ENCODE peak calls at places on chromosomes 13 and 19, in six cellular contexts. B, W, T, N, F and Z are unnamed samples.

GRCh38 chr13:72181661-72182060 is 314.7 kb upstream of the DACH1 start:
- DNase-seq in N (no peak), B (no peak), F (no peak), T (no peak), W (no peak), Z (no peak)

GRCh38 chr19:33473644-33474305 is 47.8 kb downstream of the PEPD start:
- DNase-seq in B (peak), F (peak), W (no peak), T (no peak), N (peak), Z (no peak)

GRCh38 chr19:17512574-17512939 is 1.1 kb downstream of the PGLS start:
- DNase-seq in T (no peak), F (no peak), W (no peak), B (no peak), N (no peak), Z (no peak)

GRCh38 chr13:109154546-109154945 is 525.1 kb downstream of the MYO16 start:
- DNase-seq in W (no peak), N (no peak), F (no peak), T (no peak), B (no peak), Z (no peak)

GRCh38 chr19:45774765-45775164 is 5.7 kb upstream of the SIX5 start:
- DNase-seq in N (no peak), F (no peak), W (no peak), T (no peak), B (no peak), Z (no peak)

GRCh38 chr19:47704024-47704423 is 9.2 kb upstream of the EHD2 start:
- DNase-seq in B (no peak), T (no peak), N (no peak), W (no peak), F (no peak), Z (no peak)

GRCh38 chr19:44943801-44944249 is 1.8 kb downstream of the APOC4 start:
- DNase-seq in F (peak), W (no peak), N (no peak), B (no peak), T (no peak), Z (no peak)

GRCh38 chr19:42023943-42024260 is 29.9 kb upstream of the ATP1A3 start:
- DNase-seq in B (no peak), T (no peak), W (no peak), N (no peak), F (no peak), Z (no peak)

GRCh38 chr13:99383511-99383921 is 76.3 kb upstream of the GPR183 start:
- DNase-seq in B (no peak), W (no peak), F (no peak), N (no peak), T (no peak), Z (no peak)

GRCh38 chr13:78660130-78660857 is 1.3 kb upstream of the OBI1 start:
- DNase-seq in B (peak), W (no peak), N (no peak), F (no peak), T (no peak), Z (no peak)

GRCh38 chr13:97460004-97460756 is 26.2 kb downstream of the RAP2A start:
- DNase-seq in T (no peak), B (no peak), N (no peak), F (no peak), W (no peak), Z (no peak)

GRCh38 chr19:7113233-7113632 is 43.7 kb downstream of the ZNF557 start:
- DNase-seq in B (no peak), T (no peak), N (no peak), W (no peak), F (no peak), Z (no peak)

GRCh38 chr13:73576291-73576690 is 517.5 kb downstream of the KLF5 start:
- DNase-seq in N (no peak), F (no peak), T (no peak), B (no peak), W (no peak), Z (no peak)

GRCh38 chr19:1037553-1038115 is 2.3 kb upstream of the ABCA7 start:
- DNase-seq in N (no peak), T (peak), F (no peak), B (no peak), W (no peak), Z (no peak)

GRCh38 chr13:49629196-49629938 is 1.1 kb downstream of the ARL11 start:
- DNase-seq in T (no peak), W (no peak), F (no peak), B (no peak), N (no peak), Z (no peak)

GRCh38 chr13:41842029-41842428 is 118.9 kb downstream of the VWA8 start:
- DNase-seq in F (no peak), T (no peak), N (no peak), B (no peak), W (no peak), Z (no peak)

GRCh38 chr19:57434386-57435061 is 601 bp upstream of the ZNF749 start:
- DNase-seq in B (no peak), T (no peak), N (no peak), W (peak), F (no peak), Z (no peak)

GRCh38 chr13:24176351-24177101 is 16.0 kb downstream of the SPATA13 start:
- DNase-seq in F (no peak), B (no peak), W (no peak), T (no peak), N (no peak), Z (no peak)

GRCh38 chr13:58048670-58049069 is 417.1 kb downstream of the PCDH17 start:
- DNase-seq in T (no peak), N (no peak), B (no peak), F (no peak), W (no peak), Z (no peak)

GRCh38 chr19:2043864-2044708 is 7.0 kb downstream of the MKNK2 start:
- DNase-seq in B (no peak), W (peak), F (no peak), N (no peak), T (no peak), Z (no peak)

GRCh38 chr13:94764576-94765321 is 52.4 kb upstream of the SOX21 start:
- DNase-seq in T (no peak), B (peak), F (no peak), N (no peak), W (peak), Z (no peak)

GRCh38 chr13:44432595-44432994 is 59.0 kb downstream of the SERP2 start:
- DNase-seq in F (no peak), B (no peak), N (no peak), T (no peak), W (no peak), Z (no peak)

GRCh38 chr13:50838031-50838430 is 5.5 kb downstream of the DLEU7 start:
- DNase-seq in N (peak), F (peak), B (no peak), T (no peak), W (no peak), Z (no peak)

GRCh38 chr19:5434970-5435641 is 20.1 kb upstream of the ZNRF4 start:
- DNase-seq in N (peak), W (no peak), F (peak), B (peak), T (no peak), Z (peak)

GRCh38 chr19:17424743-17425365 is 5.0 kb downstream of the MVB12A start:
- DNase-seq in W (peak), N (no peak), T (no peak), B (peak), F (no peak), Z (no peak)

GRCh38 chr19:6095760-6096159 is 14.5 kb downstream of the RFX2 start:
- DNase-seq in W (no peak), F (no peak), T (no peak), B (no peak), N (no peak), Z (no peak)

GRCh38 chr13:20340759-20341161 is 108.6 kb upstream of the GJB6 start:
- DNase-seq in N (peak), F (peak), B (peak), T (no peak), W (no peak), Z (no peak)

GRCh38 chr19:29674374-29675119 is 9.3 kb downstream of the PLEKHF1 start:
- DNase-seq in F (no peak), T (no peak), B (no peak), N (no peak), W (no peak), Z (no peak)

GRCh38 chr19:20661150-20661819 is at the start of gene ZNF626:
- DNase-seq in T (peak), W (peak), B (peak), F (peak), N (peak), Z (peak)

GRCh38 chr13:43058318-43058674 is 34.9 kb downstream of the DNAJC15 start:
- DNase-seq in T (no peak), N (peak), F (peak), B (peak), W (no peak), Z (no peak)

GRCh38 chr13:100394005-100394695 is 194.4 kb downstream of the GGACT start:
- DNase-seq in F (peak), N (peak), T (no peak), W (no peak), B (peak), Z (peak)